ENCODE peak calls at places on chromosomes 4 and X, in five cellular contexts. One of them, this sample, is unnamed.

GRCh38 chr4:148852092-148852699 is 410.0 kb upstream of the NR3C2 start:
- DNase-seq in GM23248: no peak
- DNase-seq in mesendoderm: peak
- DNase-seq in OCI-LY7: no peak
- DNase-seq in mammary epithelial cell: no peak
- DNase-seq in this sample: no peak

GRCh38 chr4:99946346-99947189 is at the start of gene DNAJB14:
- DNase-seq in OCI-LY7: peak
- DNase-seq in mammary epithelial cell: peak
- DNase-seq in GM23248: peak
- DNase-seq in mesendoderm: peak
- DNase-seq in this sample: peak

GRCh38 chr4:3215733-3216132 is 33.2 kb upstream of the MSANTD1 start:
- DNase-seq in OCI-LY7: no peak
- DNase-seq in mesendoderm: no peak
- DNase-seq in GM23248: no peak
- DNase-seq in mammary epithelial cell: no peak
- DNase-seq in this sample: no peak

GRCh38 chrX:136708348-136708747 is 60.4 kb downstream of the CD40LG start:
- DNase-seq in OCI-LY7: peak
- DNase-seq in GM23248: peak
- DNase-seq in mesendoderm: no peak
- DNase-seq in mammary epithelial cell: no peak
- DNase-seq in this sample: peak

GRCh38 chrX:118495958-118496762 is 545 bp downstream of the DOCK11 start:
- DNase-seq in OCI-LY7: peak
- DNase-seq in mesendoderm: peak
- DNase-seq in mammary epithelial cell: peak
- DNase-seq in GM23248: peak
- DNase-seq in this sample: peak

GRCh38 chrX:154040307-154040756 is 20.6 kb upstream of the IRAK1 start:
- DNase-seq in mammary epithelial cell: peak
- DNase-seq in mesendoderm: no peak
- DNase-seq in OCI-LY7: no peak
- DNase-seq in GM23248: peak
- DNase-seq in this sample: no peak

GRCh38 chr4:16641971-16642370 is 256.5 kb downstream of the LDB2 start:
- DNase-seq in mammary epithelial cell: no peak
- DNase-seq in OCI-LY7: no peak
- DNase-seq in mesendoderm: no peak
- DNase-seq in GM23248: peak
- DNase-seq in this sample: no peak

GRCh38 chr4:53863731-53864130 is 200.7 kb downstream of the CHIC2 start:
- DNase-seq in OCI-LY7: no peak
- DNase-seq in mammary epithelial cell: no peak
- DNase-seq in mesendoderm: no peak
- DNase-seq in GM23248: no peak
- DNase-seq in this sample: no peak

GRCh38 chr4:53476232-53477037 is 99.0 kb downstream of the FIP1L1 start:
- DNase-seq in mesendoderm: peak
- DNase-seq in GM23248: peak
- DNase-seq in mammary epithelial cell: peak
- DNase-seq in OCI-LY7: no peak
- DNase-seq in this sample: no peak

GRCh38 chr4:118224239-118224829 is 128.5 kb downstream of the PRSS12 start:
- DNase-seq in mammary epithelial cell: peak
- DNase-seq in OCI-LY7: peak
- DNase-seq in GM23248: peak
- DNase-seq in mesendoderm: peak
- DNase-seq in this sample: no peak

GRCh38 chrX:105645667-105646354 is 176.5 kb upstream of the NRK start:
- DNase-seq in mammary epithelial cell: peak
- DNase-seq in OCI-LY7: no peak
- DNase-seq in GM23248: no peak
- DNase-seq in mesendoderm: no peak
- DNase-seq in this sample: no peak

GRCh38 chr4:13907255-13907751 is 279.8 kb upstream of the BOD1L1 start:
- DNase-seq in mesendoderm: peak
- DNase-seq in GM23248: peak
- DNase-seq in mammary epithelial cell: peak
- DNase-seq in OCI-LY7: no peak
- DNase-seq in this sample: peak

GRCh38 chr4:185232370-185232769 is 23.0 kb downstream of the SNX25 start:
- DNase-seq in GM23248: peak
- DNase-seq in mammary epithelial cell: no peak
- DNase-seq in OCI-LY7: no peak
- DNase-seq in mesendoderm: no peak
- DNase-seq in this sample: no peak

GRCh38 chr4:109998867-109999303 is 86.2 kb downstream of the EGF start:
- DNase-seq in mammary epithelial cell: peak
- DNase-seq in GM23248: peak
- DNase-seq in mesendoderm: peak
- DNase-seq in OCI-LY7: peak
- DNase-seq in this sample: no peak

GRCh38 chr4:105963461-105964400 is 68.5 kb downstream of the NPNT start:
- DNase-seq in mesendoderm: no peak
- DNase-seq in OCI-LY7: no peak
- DNase-seq in GM23248: peak
- DNase-seq in mammary epithelial cell: peak
- DNase-seq in this sample: no peak

GRCh38 chr4:105967058-105967658 is 71.9 kb downstream of the NPNT start:
- DNase-seq in GM23248: no peak
- DNase-seq in mammary epithelial cell: no peak
- DNase-seq in OCI-LY7: no peak
- DNase-seq in mesendoderm: no peak
- DNase-seq in this sample: no peak

GRCh38 chr4:105966046-105966445 is 70.8 kb downstream of the NPNT start:
- DNase-seq in GM23248: peak
- DNase-seq in mammary epithelial cell: peak
- DNase-seq in OCI-LY7: no peak
- DNase-seq in mesendoderm: no peak
- DNase-seq in this sample: peak

GRCh38 chr4:105969575-105969974 is 74.3 kb downstream of the NPNT start:
- DNase-seq in GM23248: no peak
- DNase-seq in mammary epithelial cell: no peak
- DNase-seq in mesendoderm: no peak
- DNase-seq in OCI-LY7: no peak
- DNase-seq in this sample: no peak

GRCh38 chr4:105965183-105965800 is 70.0 kb downstream of the NPNT start:
- DNase-seq in GM23248: no peak
- DNase-seq in mesendoderm: no peak
- DNase-seq in OCI-LY7: no peak
- DNase-seq in mammary epithelial cell: peak
- DNase-seq in this sample: no peak
- H3K4me2 ChIP-seq in GM23248: peak
- H3K4me2 ChIP-seq in mesendoderm: no peak
- H3K4me2 ChIP-seq in OCI-LY7: no peak
- H3K4me2 ChIP-seq in mammary epithelial cell: no peak
- H3K4me2 ChIP-seq in this sample: no peak

GRCh38 chr4:83112678-83113428 is 1.7 kb downstream of the PLAC8 start:
- DNase-seq in GM23248: peak
- DNase-seq in mammary epithelial cell: no peak
- DNase-seq in mesendoderm: no peak
- DNase-seq in OCI-LY7: no peak
- DNase-seq in this sample: peak

GRCh38 chr4:83114576-83114975 is at the start of gene PLAC8:
- DNase-seq in GM23248: no peak
- DNase-seq in mesendoderm: peak
- DNase-seq in OCI-LY7: no peak
- DNase-seq in mammary epithelial cell: peak
- DNase-seq in this sample: no peak

GRCh38 chr4:83115000-83115399 is 471 bp upstream of the PLAC8 start:
- DNase-seq in OCI-LY7: no peak
- DNase-seq in mammary epithelial cell: peak
- DNase-seq in mesendoderm: peak
- DNase-seq in GM23248: peak
- DNase-seq in this sample: peak

GRCh38 chr4:83113429-83113786 is 1.1 kb downstream of the PLAC8 start:
- DNase-seq in GM23248: no peak
- DNase-seq in OCI-LY7: no peak
- DNase-seq in mesendoderm: no peak
- DNase-seq in mammary epithelial cell: peak
- DNase-seq in this sample: no peak

GRCh38 chr4:83115656-83116285 is 1.2 kb upstream of the PLAC8 start:
- DNase-seq in GM23248: no peak
- DNase-seq in mesendoderm: no peak
- DNase-seq in OCI-LY7: no peak
- DNase-seq in mammary epithelial cell: no peak
- DNase-seq in this sample: no peak
- H3K4me2 ChIP-seq in GM23248: no peak
- H3K4me2 ChIP-seq in mesendoderm: no peak
- H3K4me2 ChIP-seq in OCI-LY7: no peak
- H3K4me2 ChIP-seq in mammary epithelial cell: peak
- H3K4me2 ChIP-seq in this sample: peak

GRCh38 chr4:76968937-76969336 is 19.4 kb downstream of the SEPTIN11 start:
- DNase-seq in OCI-LY7: no peak
- DNase-seq in mammary epithelial cell: no peak
- DNase-seq in GM23248: no peak
- DNase-seq in mesendoderm: no peak
- DNase-seq in this sample: no peak
- H3K4me2 ChIP-seq in OCI-LY7: no peak
- H3K4me2 ChIP-seq in mammary epithelial cell: no peak
- H3K4me2 ChIP-seq in GM23248: no peak
- H3K4me2 ChIP-seq in mesendoderm: no peak
- H3K4me2 ChIP-seq in this sample: no peak

DNA sequence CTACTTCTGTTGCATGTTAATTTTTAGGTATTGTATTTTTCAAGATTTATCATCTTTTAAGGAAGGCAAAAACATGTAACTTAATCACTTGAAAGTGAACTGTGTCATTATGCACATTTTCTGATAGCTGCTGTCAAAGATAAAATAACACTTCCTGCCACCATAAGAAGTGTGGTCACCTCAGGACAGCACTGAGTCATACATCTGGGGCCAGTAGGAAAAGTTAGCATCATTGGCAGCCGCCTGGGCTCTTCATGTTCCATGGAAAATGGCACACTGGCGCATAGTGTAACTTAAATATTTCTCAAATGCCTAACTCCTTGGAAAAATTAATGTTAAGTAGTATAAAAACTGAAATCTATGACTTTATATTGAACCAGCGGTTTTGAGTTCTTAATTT is 24.2 kb downstream of the CNKSR2 start:
- DNase-seq in GM23248: peak
- DNase-seq in mesendoderm: peak
- DNase-seq in OCI-LY7: no peak
- DNase-seq in mammary epithelial cell: no peak
- DNase-seq in this sample: no peak
- H3K4me2 ChIP-seq in GM23248: no peak
- H3K4me2 ChIP-seq in mesendoderm: no peak
- H3K4me2 ChIP-seq in OCI-LY7: no peak
- H3K4me2 ChIP-seq in mammary epithelial cell: no peak
- H3K4me2 ChIP-seq in this sample: no peak

This sample was measured in PC-9.